ENCODE peak calls at places on chromosome 5, in eight cellular contexts. Y is cardiac muscle cell; W is GM13976; E is EH; A is naive thymus-derived CD8-positive, alpha-beta T cell; J is NCI-H1092 treated with DMSO at 0.1 percent for 48 hours; N is activated naive CD4-positive, alpha-beta T cell treated with anti-CD3 and anti-CD28 coated beads for 36 hours; K is IMR-90. D is an unnamed sample.

GRCh38 chr5:1644810-1645571 is 121.2 kb upstream of the LPCAT1 start:
- DNase-seq in Y (peak), W (peak), E (peak), A (peak), J (peak), N (peak), K (peak), D (peak)

GRCh38 chr5:132300572-132301340 is 6.6 kb downstream of the SLC22A4 start:
- DNase-seq in Y (no peak), W (no peak), E (no peak), A (no peak), J (no peak), N (no peak), K (no peak), D (no peak)

GRCh38 chr5:78974011-78974410 is 11.1 kb downstream of the ARSB start:
- DNase-seq in Y (no peak), W (no peak), E (no peak), A (no peak), J (no peak), N (no peak), K (no peak), D (no peak)

GRCh38 chr5:181001947-181002346 is 13.3 kb downstream of the BTNL3 start:
- DNase-seq in Y (no peak), W (no peak), E (no peak), A (no peak), J (no peak), N (no peak), K (no peak), D (no peak)

GRCh38 chr5:68141494-68141893 is 74.1 kb upstream of the PIK3R1 start:
- DNase-seq in Y (no peak), W (no peak), E (peak), A (no peak), J (no peak), N (no peak), K (peak), D (no peak)

GRCh38 chr5:159511570-159511969 is 181.3 kb upstream of the IL12B start:
- DNase-seq in Y (no peak), W (no peak), E (peak), A (no peak), J (no peak), N (no peak), K (peak), D (no peak)

GRCh38 chr5:165574140-165574539 is 2068.7 kb downstream of the MAT2B start:
- DNase-seq in Y (no peak), W (no peak), E (no peak), A (no peak), J (no peak), N (no peak), K (no peak), D (no peak)

GRCh38 chr5:82820958-82821880 is 256.0 kb downstream of the TMEM167A start:
- DNase-seq in Y (no peak), W (peak), E (no peak), A (no peak), J (no peak), N (no peak), K (no peak), D (peak)

GRCh38 chr5:6703791-6704190 is 9.4 kb upstream of the TENT4A start:
- DNase-seq in Y (peak), W (no peak), E (peak), A (no peak), J (no peak), N (no peak), K (peak), D (no peak)

GRCh38 chr5:76838481-76839261 is 11.1 kb upstream of the S100Z start:
- DNase-seq in Y (no peak), W (no peak), E (peak), A (no peak), J (no peak), N (no peak), K (peak), D (no peak)

GRCh38 chr5:59276886-59277514 is 616.5 kb downstream of the PDE4D start:
- DNase-seq in Y (peak), W (no peak), E (no peak), A (no peak), J (no peak), N (no peak), K (no peak), D (no peak)

GRCh38 chr5:164362021-164362420 is 856.6 kb downstream of the MAT2B start:
- DNase-seq in Y (no peak), W (no peak), E (no peak), A (no peak), J (no peak), N (no peak), K (no peak), D (no peak)

GRCh38 chr5:102718819-102719218 is 36.3 kb upstream of the PAM start:
- DNase-seq in Y (no peak), W (no peak), E (peak), A (no peak), J (no peak), N (no peak), K (no peak), D (no peak)

GRCh38 chr5:141992349-141992963 is 20.4 kb downstream of the GNPDA1 start:
- DNase-seq in Y (peak), W (peak), E (peak), A (peak), J (peak), N (peak), K (peak), D (peak)

GRCh38 chr5:98637607-98638006 is 135.9 kb upstream of the RGMB start:
- DNase-seq in Y (no peak), W (no peak), E (no peak), A (no peak), J (no peak), N (no peak), K (no peak), D (no peak)

GRCh38 chr5:170228756-170229459 is 3.9 kb upstream of the C5orf58 start:
- DNase-seq in Y (no peak), W (no peak), E (no peak), A (no peak), J (no peak), N (no peak), K (no peak), D (no peak)

GRCh38 chr5:60354322-60354721 is 345.6 kb downstream of the DEPDC1B start:
- DNase-seq in Y (no peak), W (no peak), E (no peak), A (no peak), J (no peak), N (no peak), K (no peak), D (no peak)

GRCh38 chr5:159507661-159508060 is 177.4 kb upstream of the IL12B start:
- DNase-seq in Y (no peak), W (no peak), E (no peak), A (no peak), J (no peak), N (no peak), K (no peak), D (no peak)

GRCh38 chr5:142013734-142014495 is 1.1 kb upstream of the GNPDA1 start:
- DNase-seq in Y (peak), W (no peak), E (peak), A (no peak), J (no peak), N (peak), K (peak), D (no peak)

GRCh38 chr5:983238-983524 is 25.4 kb upstream of the NKD2 start:
- DNase-seq in Y (no peak), W (no peak), E (no peak), A (no peak), J (no peak), N (no peak), K (no peak), D (no peak)

GRCh38 chr5:75550597-75550996 is 38.9 kb downstream of the POLK start:
- DNase-seq in Y (no peak), W (no peak), E (no peak), A (no peak), J (no peak), N (no peak), K (no peak), D (no peak)

GRCh38 chr5:61342066-61342465 is 10.0 kb downstream of the ZSWIM6 start:
- DNase-seq in Y (peak), W (no peak), E (peak), A (no peak), J (no peak), N (peak), K (peak), D (no peak)

GRCh38 chr5:7321724-7322123 is 74.2 kb upstream of the ADCY2 start:
- DNase-seq in Y (no peak), W (no peak), E (peak), A (no peak), J (no peak), N (no peak), K (no peak), D (no peak)

GRCh38 chr5:168585119-168585912 is 6.1 kb upstream of the PANK3 start:
- DNase-seq in Y (no peak), W (no peak), E (no peak), A (no peak), J (peak), N (no peak), K (no peak), D (no peak)

GRCh38 chr5:167633931-167634341 is 657.5 kb upstream of the WWC1 start:
- DNase-seq in Y (peak), W (no peak), E (peak), A (no peak), J (no peak), N (no peak), K (peak), D (no peak)

GRCh38 chr5:172505403-172505759 is 51.1 kb upstream of the SH3PXD2B start:
- DNase-seq in Y (no peak), W (no peak), E (no peak), A (no peak), J (no peak), N (no peak), K (no peak), D (no peak)

GRCh38 chr5:1516615-1517601 is 6.9 kb downstream of the LPCAT1 start:
- DNase-seq in Y (peak), W (no peak), E (peak), A (no peak), J (no peak), N (no peak), K (peak), D (no peak)

GRCh38 chr5:53397845-53398244 is 82.6 kb upstream of the FST start:
- DNase-seq in Y (peak), W (no peak), E (peak), A (no peak), J (no peak), N (no peak), K (peak), D (no peak)

GRCh38 chr5:34499001-34499734 is 157.0 kb upstream of the RAI14 start:
- DNase-seq in Y (peak), W (peak), E (peak), A (no peak), J (no peak), N (peak), K (peak), D (peak)

GRCh38 chr5:116303340-116303739 is 218.5 kb downstream of the COMMD10 start:
- DNase-seq in Y (no peak), W (no peak), E (no peak), A (no peak), J (no peak), N (no peak), K (no peak), D (no peak)

D was measured in GM10248.